ENCODE peak calls at places on chromosomes 7 and 10, in ten cellular contexts. Z, E, X, H, R, J, K, N, V and Y are unnamed samples.

GRCh38 chr7:101507791-101508252 is 121.3 kb downstream of the MYL10 start:
- DNase-seq in Z (peak; percentile 64), X (peak; percentile 76), K (peak; percentile 31), J (peak; percentile 70), E (peak; percentile 58), V (peak; percentile 40), N (no peak), H (no peak), R (peak; percentile 67), Y (peak; percentile 55)

GRCh38 chr7:12321248-12321647 is 82.4 kb downstream of the VWDE start:
- DNase-seq in N (no peak), R (no peak), V (no peak), Z (no peak), H (no peak), J (no peak), E (no peak), X (peak; percentile 18), K (no peak), Y (no peak)

GRCh38 chr7:114086906-114087651 is 168.3 kb upstream of the PPP1R3A start:
- DNase-seq in K (peak; percentile 34), H (no peak), N (no peak), J (no peak), R (peak; percentile 2), Z (peak; percentile 2), V (no peak), X (peak; percentile 57), E (no peak), Y (peak; percentile 28)

GRCh38 chr7:78746261-78746660 is 707.2 kb downstream of the MAGI2 start:
- DNase-seq in Z (no peak), J (no peak), N (no peak), H (no peak), V (no peak), X (peak; percentile 14), K (no peak), R (no peak), E (no peak), Y (no peak)

GRCh38 chr7:112938895-112939588 is 147.6 kb downstream of the GPR85 start:
- DNase-seq in J (peak; percentile 24), K (peak; percentile 47), N (no peak), Z (peak; percentile 44), R (peak; percentile 47), X (peak; percentile 72), E (peak; percentile 31), H (no peak), V (peak; percentile 20), Y (no peak)

GRCh38 chr7:26723140-26723539 is 141.2 kb downstream of the SKAP2 start:
- DNase-seq in N (no peak), K (no peak), X (no peak), Z (no peak), E (no peak), H (no peak), R (no peak), V (no peak), J (no peak), Y (no peak)

GRCh38 chr7:11207565-11207964 is 233.9 kb downstream of the PHF14 start:
- DNase-seq in E (no peak), H (no peak), J (no peak), Z (no peak), K (no peak), V (no peak), N (no peak), R (no peak), X (no peak), Y (no peak)

GRCh38 chr10:49091450-49092210 is 23.7 kb downstream of the VSTM4 start:
- DNase-seq in Z (no peak), N (no peak), J (no peak), K (no peak), H (no peak), E (no peak), R (no peak), V (no peak), X (no peak), Y (no peak)

GRCh38 chr7:15178065-15178464 is 275.5 kb upstream of the DGKB start:
- DNase-seq in H (no peak), N (no peak), V (no peak), K (no peak), X (peak; percentile 31), E (no peak), Z (no peak), J (no peak), R (no peak), Y (no peak)

GRCh38 chr7:26534649-26535482 is 243.2 kb downstream of the SNX10 start:
- DNase-seq in V (no peak), R (no peak), E (peak; percentile 15), H (peak; percentile 48), X (no peak), N (no peak), K (no peak), J (no peak), Z (no peak), Y (no peak)

GRCh38 chr7:28405662-28406061 is 6.7 kb upstream of the CREB5 start:
- DNase-seq in K (peak; percentile 88), Z (no peak), H (no peak), J (peak; percentile 98), E (peak; percentile 88), N (no peak), V (peak; percentile 72), X (peak; percentile 93), R (peak; percentile 60), Y (peak; percentile 69)

GRCh38 chr7:149720372-149721083 is 52.9 kb downstream of the ZNF467 start:
- DNase-seq in X (no peak), J (no peak), E (no peak), H (no peak), N (peak; percentile 56), Z (no peak), V (no peak), R (no peak), K (no peak), Y (no peak)

GRCh38 chr10:124003481-124004371 is 89.7 kb downstream of the CHST15 start:
- DNase-seq in H (no peak), R (no peak), K (no peak), X (no peak), V (no peak), N (no peak), Z (no peak), E (no peak), J (no peak), Y (no peak)

GRCh38 chr10:126551197-126551596 is 119.3 kb downstream of the C10orf90 start:
- DNase-seq in R (no peak), Z (no peak), V (no peak), N (no peak), E (no peak), J (no peak), H (no peak), X (no peak), K (peak; percentile 65), Y (no peak)

GRCh38 chr7:143321734-143322133 is 5.8 kb downstream of the CLCN1 start:
- DNase-seq in X (no peak), Z (no peak), R (peak; percentile 21), J (peak; percentile 52), V (no peak), N (no peak), H (no peak), E (no peak), K (no peak), Y (no peak)

GRCh38 chr10:49398986-49399385 is 3.1 kb upstream of the DRGX start:
- DNase-seq in X (no peak), V (no peak), N (no peak), H (no peak), J (no peak), R (no peak), K (no peak), E (no peak), Z (no peak), Y (no peak)

GRCh38 chr10:60664859-60665258 is 113.4 kb upstream of the CDK1 start:
- DNase-seq in K (no peak), J (peak; percentile 54), R (peak; percentile 41), E (no peak), V (no peak), Z (no peak), X (peak; percentile 18), H (no peak), N (no peak), Y (peak; percentile 15)

GRCh38 chr7:798921-799470 is 33.3 kb upstream of the SUN1 start:
- DNase-seq in Z (no peak), E (no peak), J (no peak), R (no peak), V (no peak), H (no peak), X (no peak), K (no peak), N (no peak), Y (no peak)

GRCh38 chr7:66970310-66970709 is 25.1 kb downstream of the SBDS start:
- DNase-seq in H (no peak), V (no peak), N (no peak), R (no peak), K (no peak), E (no peak), Z (no peak), X (no peak), J (no peak), Y (no peak)